ENCODE peak calls at places on chromosomes 1 and 21, in ten cellular contexts. Z is fibroblast of lung, P is GM23248, G is left lung, Y is keratinocyte, F is dorsolateral prefrontal cortex, N is upper lobe of left lung, C is AG09309, U is astrocyte, V is neural progenitor cell. L is an unnamed sample.
A peak's percentile ranks its signal among the peaks of the same experiment; 100 is the strongest.

GRCh38 chr1:182248721-182249120 is 142.9 kb downstream of the GLUL start:
- DNase-seq in Z (no peak), P (no peak), G (no peak), Y (no peak), F (no peak), N (no peak), C (no peak), U (no peak), V (no peak), L (no peak)

GRCh38 chr1:233790662-233791371 is 113.7 kb upstream of the SLC35F3 start:
- DNase-seq in Z (peak; percentile 62), P (peak; percentile 79), G (no peak), Y (peak; percentile 17), F (no peak), N (peak; percentile 25), C (peak; percentile 37), U (peak; percentile 46), V (peak; percentile 73), L (peak; percentile 70)

GRCh38 chr1:89754518-89754917 is 66.3 kb upstream of the LRRC8D start:
- DNase-seq in Z (peak; percentile 85), P (peak; percentile 58), G (no peak), Y (no peak), F (no peak), N (no peak), C (peak; percentile 29), U (no peak), V (no peak), L (no peak)

GRCh38 chr1:238823416-238823815 is 563.0 kb upstream of the CHRM3 start:
- DNase-seq in Z (no peak), P (no peak), G (no peak), Y (no peak), F (no peak), N (no peak), C (no peak), U (no peak), V (no peak), L (no peak)

GRCh38 chr1:159941139-159941866 is 4.1 kb downstream of the IGSF9 start:
- DNase-seq in Z (no peak), P (no peak), G (no peak), Y (no peak), F (no peak), N (no peak), C (no peak), U (no peak), V (peak; percentile 84), L (no peak)

GRCh38 chr1:111727056-111727455 is 12.1 kb downstream of the INKA2 start:
- DNase-seq in Z (no peak), P (no peak), G (no peak), Y (no peak), F (no peak), N (no peak), C (no peak), U (no peak), V (no peak), L (no peak)

GRCh38 chr1:8814870-8815269 is 2.6 kb downstream of the RERE start:
- DNase-seq in Z (no peak), P (no peak), G (no peak), Y (no peak), F (no peak), N (no peak), C (no peak), U (no peak), V (peak; percentile 72), L (peak; percentile 39)

GRCh38 chr1:108199231-108199657 is 899 bp downstream of the SLC25A24 start:
- DNase-seq in Z (peak; percentile 48), P (peak; percentile 62), G (no peak), Y (no peak), F (no peak), N (no peak), C (no peak), U (peak; percentile 29), V (peak; percentile 52), L (peak; percentile 57)

GRCh38 chr1:153697191-153697872 is 18.8 kb downstream of the NPR1 start:
- DNase-seq in Z (peak; percentile 50), P (peak; percentile 51), G (no peak), Y (no peak), F (no peak), N (peak; percentile 41), C (no peak), U (peak; percentile 70), V (peak; percentile 21), L (peak; percentile 37)

GRCh38 chr1:181587870-181588438 is 104.6 kb downstream of the CACNA1E start:
- DNase-seq in Z (no peak), P (peak; percentile 7), G (no peak), Y (no peak), F (no peak), N (no peak), C (no peak), U (no peak), V (peak; percentile 23), L (no peak)

DNA sequence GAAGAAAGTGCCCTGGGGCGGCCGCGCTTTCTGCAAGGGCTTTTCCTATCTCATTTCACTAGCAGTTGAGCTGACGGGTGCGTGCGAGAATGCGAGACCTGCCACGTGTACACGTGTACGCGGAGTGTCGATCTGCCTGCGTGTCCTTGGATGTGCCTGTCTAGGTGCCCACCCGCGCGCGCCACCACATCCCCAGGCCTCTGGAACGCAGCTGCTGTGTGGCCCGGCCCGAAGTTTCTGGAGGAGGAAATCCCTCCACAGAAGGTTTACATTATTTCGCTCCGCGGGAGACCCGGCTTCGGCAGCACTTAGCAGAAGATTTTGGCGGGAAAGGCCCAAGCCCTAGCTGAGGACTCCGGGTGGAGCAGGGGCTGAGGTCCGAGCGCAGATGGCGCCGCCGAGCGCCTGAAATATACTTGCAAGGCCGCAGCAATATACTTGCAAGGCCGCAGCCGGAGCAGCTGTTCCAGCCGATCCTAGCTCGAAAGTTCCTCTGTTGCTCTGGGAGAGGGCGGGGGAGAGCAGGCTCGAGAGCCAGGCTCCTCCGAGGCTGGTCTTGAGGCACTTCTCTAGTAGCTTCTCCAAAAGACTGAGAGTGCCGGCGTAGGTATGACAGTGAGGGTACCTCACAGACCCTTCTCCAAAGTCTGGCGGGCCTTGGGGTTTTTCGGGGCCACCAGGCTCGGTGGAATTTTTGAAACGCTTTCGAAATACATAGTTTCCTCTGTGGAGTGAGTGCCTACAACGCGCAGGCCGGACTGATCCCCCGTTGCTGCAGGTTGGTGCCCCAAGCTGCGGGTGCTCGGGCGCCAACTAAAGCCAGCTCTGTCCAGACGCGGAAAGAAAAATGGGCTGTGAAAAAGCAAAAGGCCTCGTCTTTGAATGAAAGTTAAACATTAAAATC is 3.8 kb downstream of the TBX15 start:
- DNase-seq in Z (peak; percentile 49), P (peak; percentile 85), G (no peak), Y (no peak), F (no peak), N (no peak), C (no peak), U (no peak), V (peak; percentile 77), L (no peak)
- H3K4me3 ChIP-seq in Z (no peak overlapping the region), P (peak overlapping the region; percentile 82), G (peak overlapping the region; percentile 6), Y (no peak overlapping the region), F (peak overlapping the region; percentile 22), N (peak overlapping the region; percentile 37), C (no peak overlapping the region), U (no peak overlapping the region), V (peak overlapping the region; percentile 10), L (no peak overlapping the region)

DNA sequence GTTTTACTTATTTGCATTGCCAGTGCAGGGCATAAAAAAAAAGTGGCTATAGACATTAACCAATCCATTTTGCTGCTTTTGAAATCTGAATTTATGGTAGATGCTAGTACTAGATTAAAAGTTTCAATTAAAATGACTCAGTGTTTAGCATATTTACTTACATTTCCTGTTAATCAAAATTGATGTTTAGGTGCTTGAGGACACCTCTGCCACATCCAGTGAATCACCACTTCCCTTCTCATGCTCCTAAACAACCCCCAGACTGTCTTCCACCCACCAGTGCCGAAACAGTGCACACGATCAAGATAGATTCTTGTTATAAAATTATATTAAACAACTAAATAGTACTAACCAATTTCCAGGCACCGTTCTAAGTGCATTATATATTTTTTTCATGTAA is 32.7 kb downstream of the HSD17B7 start:
- DNase-seq in Z (no peak), P (no peak), G (no peak), Y (no peak), F (no peak), N (no peak), C (no peak), U (no peak), V (no peak), L (no peak)
- H3K4me3 ChIP-seq in Z (no peak overlapping the region), P (no peak overlapping the region), G (no peak overlapping the region), Y (no peak overlapping the region), F (peak overlapping the region; percentile 71), N (no peak overlapping the region), C (no peak overlapping the region), U (no peak overlapping the region), V (no peak overlapping the region), L (no peak overlapping the region)

DNA sequence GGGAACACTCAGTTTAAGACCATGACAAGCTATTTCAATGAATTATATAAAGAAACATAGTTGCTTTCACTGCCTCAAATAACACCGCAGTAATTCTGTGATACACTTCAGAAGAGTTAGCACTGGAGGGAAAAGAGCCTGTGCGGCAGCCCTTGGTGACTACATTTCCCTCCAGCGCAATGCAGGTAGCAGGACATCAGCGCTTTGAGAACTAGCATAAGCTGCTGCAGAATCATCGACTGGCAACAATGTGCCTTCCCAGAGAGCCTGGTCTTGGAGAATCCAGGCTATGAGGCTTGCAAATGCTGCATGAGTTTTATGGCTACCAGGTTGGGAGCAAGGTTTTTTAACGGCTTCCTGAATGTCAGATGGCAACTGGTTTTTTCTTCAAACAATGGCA is 7.5 kb downstream of the NRIP1 start:
- DNase-seq in Z (no peak), P (no peak), G (no peak), Y (no peak), F (no peak), N (no peak), C (no peak), U (no peak), V (peak; percentile 34), L (no peak)
- H3K4me3 ChIP-seq in Z (no peak overlapping the region), P (peak overlapping the region; percentile 96), G (no peak overlapping the region), Y (no peak overlapping the region), F (no peak overlapping the region), N (no peak overlapping the region), C (no peak overlapping the region), U (no peak overlapping the region), V (no peak overlapping the region), L (no peak overlapping the region)

GRCh38 chr1:214685906-214686305 is 82.9 kb downstream of the CENPF start:
- DNase-seq in Z (no peak), P (no peak), G (no peak), Y (no peak), F (no peak), N (no peak), C (no peak), U (peak; percentile 44), V (no peak), L (no peak)

GRCh38 chr1:214683596-214683995 is 80.6 kb downstream of the CENPF start:
- DNase-seq in Z (no peak), P (no peak), G (no peak), Y (no peak), F (no peak), N (no peak), C (no peak), U (no peak), V (no peak), L (no peak)

GRCh38 chr1:214688891-214689290 is 85.9 kb downstream of the CENPF start:
- DNase-seq in Z (no peak), P (peak; percentile 20), G (no peak), Y (no peak), F (no peak), N (no peak), C (no peak), U (no peak), V (no peak), L (no peak)

GRCh38 chr1:214686497-214686896 is 83.5 kb downstream of the CENPF start:
- DNase-seq in Z (no peak), P (no peak), G (no peak), Y (no peak), F (no peak), N (no peak), C (no peak), U (no peak), V (no peak), L (no peak)
- H3K4me3 ChIP-seq in Z (no peak overlapping the region), P (no peak overlapping the region), G (no peak overlapping the region), Y (no peak overlapping the region), F (no peak overlapping the region), N (no peak overlapping the region), C (no peak overlapping the region), U (no peak overlapping the region), V (no peak overlapping the region), L (no peak overlapping the region)

L was measured in bronchial epithelial cell.